ENCODE peak calls at places on chromosomes 5 and 9, in four cellular contexts. O is brain microvascular endothelial cell, R is pancreas, U is lung. I is an unnamed sample.

GRCh38 chr5:34854459-34855174 is 15.7 kb downstream of the TTC23L start:
- DNase-seq in O (no peak), R (no peak), U (no peak), I (no peak)

GRCh38 chr5:141992349-141992963 is 20.4 kb downstream of the GNPDA1 start:
- DNase-seq in O (peak), R (peak), U (peak), I (peak)

GRCh38 chr5:170426149-170426767 is 37.1 kb upstream of the KCNMB1 start:
- DNase-seq in O (no peak), R (no peak), U (no peak), I (no peak)

GRCh38 chr5:14829396-14829795 is 42.2 kb downstream of the ANKH start:
- DNase-seq in O (no peak), R (no peak), U (no peak), I (no peak)

GRCh38 chr5:98556707-98557106 is 216.8 kb upstream of the RGMB start:
- DNase-seq in O (no peak), R (no peak), U (no peak), I (no peak)

GRCh38 chr5:179836225-179837019 is 15.7 kb downstream of the SQSTM1 start:
- DNase-seq in O (no peak), R (no peak), U (no peak), I (no peak)

GRCh38 chr9:136526625-136527066 is 19.2 kb downstream of the NOTCH1 start:
- DNase-seq in O (no peak), R (no peak), U (no peak), I (peak)

GRCh38 chr9:127415158-127415557 is 9.0 kb upstream of the ZNF79 start:
- DNase-seq in O (no peak), R (no peak), U (no peak), I (no peak)

GRCh38 chr5:1489754-1490153 is 34.0 kb downstream of the LPCAT1 start:
- DNase-seq in O (no peak), R (no peak), U (no peak), I (no peak)

GRCh38 chr5:147935032-147935431 is 28.7 kb upstream of the C5orf46 start:
- DNase-seq in O (peak), R (peak), U (no peak), I (no peak)

GRCh38 chr5:82307431-82307830 is 29.3 kb upstream of the RPS23 start:
- DNase-seq in O (no peak), R (no peak), U (no peak), I (no peak)

GRCh38 chr5:151134228-151134627 is 23.4 kb downstream of the ANXA6 start:
- DNase-seq in O (no peak), R (no peak), U (no peak), I (no peak)

GRCh38 chr9:136728548-136729123 is 14.1 kb downstream of the LCN10 start:
- DNase-seq in O (no peak), R (no peak), U (no peak), I (no peak)

GRCh38 chr5:134982230-134982629 is 14.5 kb downstream of the CATSPER3 start:
- DNase-seq in O (no peak), R (no peak), U (no peak), I (no peak)

GRCh38 chr9:14097215-14097614 is 216.7 kb downstream of the NFIB start:
- DNase-seq in O (peak), R (peak), U (no peak), I (no peak)

GRCh38 chr9:99666571-99666970 is 155.1 kb upstream of the NR4A3 start:
- DNase-seq in O (no peak), R (no peak), U (no peak), I (no peak)

GRCh38 chr9:121786998-121787422 is 135.6 kb downstream of the DAB2IP start:
- DNase-seq in O (no peak), R (no peak), U (no peak), I (no peak)

GRCh38 chr9:87498046-87498815 is 564 bp downstream of the DAPK1 start:
- DNase-seq in O (no peak), R (peak), U (peak), I (peak)

GRCh38 chr5:14109771-14110170 is 33.4 kb upstream of the TRIO start:
- DNase-seq in O (no peak), R (no peak), U (no peak), I (no peak)

GRCh38 chr9:82332774-82333152 is 344.2 kb downstream of the SPATA31D1 start:
- DNase-seq in O (no peak), R (no peak), U (no peak), I (no peak)

GRCh38 chr9:110443878-110444245 is 106.2 kb upstream of the TXNDC8 start:
- DNase-seq in O (no peak), R (no peak), U (no peak), I (no peak)

GRCh38 chr5:157172408-157172807 is 6.3 kb upstream of the GARIN3 start:
- DNase-seq in O (no peak), R (no peak), U (no peak), I (no peak)

GRCh38 chr9:92609142-92609500 is 60.8 kb downstream of the IPPK start:
- DNase-seq in O (no peak), R (no peak), U (no peak), I (no peak)
- H3K27ac ChIP-seq in O (no peak), R (no peak), U (peak), I (peak)

DNA sequence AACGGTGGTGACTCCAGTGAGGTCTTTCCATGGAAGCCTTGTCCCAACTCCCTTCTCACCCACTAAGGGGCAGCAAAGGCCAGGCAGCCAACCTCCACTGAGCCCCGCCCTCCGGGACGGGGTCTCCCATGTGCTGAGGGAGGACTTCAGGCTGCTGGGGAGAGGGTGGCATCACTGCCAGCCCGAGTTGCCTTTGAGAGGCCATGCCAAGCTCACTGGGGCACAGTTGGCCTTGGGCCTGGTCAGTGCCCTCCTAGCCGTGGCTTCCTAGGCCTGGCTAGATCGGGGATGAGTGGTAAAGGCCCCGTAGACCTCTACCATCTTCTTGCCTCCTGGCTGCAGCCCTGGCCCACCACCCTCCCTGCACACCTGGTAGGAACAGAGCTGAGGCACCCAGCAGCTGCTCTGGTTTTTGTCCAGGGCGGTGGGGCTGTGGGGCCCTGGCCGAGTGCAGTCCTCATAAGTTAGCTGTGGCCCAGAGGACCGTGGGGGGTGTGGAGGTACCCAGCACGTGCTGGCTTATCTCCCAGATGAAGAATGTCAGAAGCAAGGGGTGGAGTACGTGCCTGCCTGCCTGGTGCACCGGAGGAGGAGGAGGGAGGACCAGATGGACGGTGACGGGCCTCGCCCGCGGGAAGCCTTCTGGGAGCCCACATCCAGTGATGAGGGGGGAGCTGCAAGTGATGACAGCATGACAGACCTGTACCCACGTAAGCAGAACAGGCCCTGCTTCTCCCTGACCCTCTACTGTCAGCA is 3.2 kb downstream of the SURF2 start:
- DNase-seq in O (no peak), R (peak), U (no peak), I (no peak)
- TF ChIP-seq CTCF in O (peak), R (no peak), U (no peak), I (no peak)

GRCh38 chr9:114137831-114138230 is 17.5 kb upstream of the COL27A1 start:
- DNase-seq in O (no peak), R (no peak), U (no peak), I (no peak)

GRCh38 chr9:114140850-114141249 is 14.5 kb upstream of the COL27A1 start:
- DNase-seq in O (no peak), R (no peak), U (no peak), I (no peak)

GRCh38 chr9:114138537-114138936 is 16.8 kb upstream of the COL27A1 start:
- DNase-seq in O (no peak), R (no peak), U (peak), I (no peak)

GRCh38 chr9:114140401-114140800 is 14.9 kb upstream of the COL27A1 start:
- DNase-seq in O (no peak), R (no peak), U (no peak), I (no peak)

GRCh38 chr9:114139061-114139460 is 16.3 kb upstream of the COL27A1 start:
- DNase-seq in O (no peak), R (no peak), U (no peak), I (no peak)
- H3K4me3 ChIP-seq in O (no peak), R (no peak), U (no peak), I (no peak)

GRCh38 chr5:131607903-131608540 is 27.0 kb downstream of the RAPGEF6 start:
- DNase-seq in O (peak), R (no peak), U (no peak), I (no peak)

GRCh38 chr5:131608597-131608996 is 26.4 kb downstream of the RAPGEF6 start:
- DNase-seq in O (no peak), R (no peak), U (no peak), I (no peak)

GRCh38 chr5:131609774-131610173 is 25.3 kb downstream of the RAPGEF6 start:
- DNase-seq in O (peak), R (no peak), U (no peak), I (no peak)

GRCh38 chr5:131611064-131611381 is 24.0 kb downstream of the RAPGEF6 start:
- DNase-seq in O (no peak), R (no peak), U (no peak), I (no peak)

DNA sequence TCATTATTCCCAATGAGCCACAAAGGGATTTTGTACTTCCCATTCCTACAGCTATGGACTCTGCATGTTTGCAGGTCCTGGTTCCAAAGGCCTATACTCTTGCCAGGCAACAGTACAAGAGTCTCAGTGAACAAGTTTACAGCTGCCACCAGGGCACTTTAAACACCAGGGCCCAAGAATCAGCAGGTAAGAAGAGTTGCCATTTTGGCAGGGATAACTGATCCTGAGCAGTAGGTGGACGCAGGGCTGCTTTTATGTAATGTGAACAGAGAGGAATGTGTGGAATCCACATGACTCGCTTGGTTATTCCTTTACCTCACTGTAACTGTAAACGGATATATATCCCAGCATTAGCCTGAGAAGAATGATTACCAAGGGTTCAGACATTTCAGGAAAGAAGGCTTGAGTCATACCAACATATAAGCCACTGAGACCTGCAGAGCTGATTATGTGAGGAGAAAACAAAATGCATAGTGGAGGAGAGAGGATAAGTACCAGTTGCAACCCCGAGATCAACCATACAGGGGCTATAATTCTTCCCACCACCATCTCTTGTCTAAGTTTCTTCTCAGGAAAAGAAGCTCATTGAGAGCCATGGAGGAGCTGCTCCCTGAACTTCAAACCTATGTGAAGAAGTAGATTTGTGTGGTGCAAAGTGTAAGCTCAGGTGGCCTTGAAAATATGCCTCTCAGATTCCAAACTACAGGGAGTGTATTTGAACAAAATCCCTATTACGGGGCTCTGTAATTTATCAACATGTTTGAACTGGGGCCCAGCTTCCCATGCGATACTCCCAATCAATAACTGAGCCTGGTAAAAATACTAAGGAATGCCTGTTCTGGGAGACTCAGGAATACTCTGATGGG is 24.6 kb downstream of the RAPGEF6 start:
- DNase-seq in O (peak), R (no peak), U (no peak), I (no peak)
- H3K27ac ChIP-seq in O (peak), R (no peak), U (no peak), I (peak)

GRCh38 chr5:127290946-127291763 is 559 bp downstream of the MEGF10 start:
- DNase-seq in O (no peak), R (no peak), U (no peak), I (no peak)

GRCh38 chr5:127293373-127293772 is 2.8 kb downstream of the MEGF10 start:
- DNase-seq in O (no peak), R (no peak), U (no peak), I (no peak)

GRCh38 chr5:127292030-127292735 is 1.6 kb downstream of the MEGF10 start:
- DNase-seq in O (no peak), R (no peak), U (no peak), I (no peak)

GRCh38 chr5:127288676-127289075 is 1.9 kb upstream of the MEGF10 start:
- DNase-seq in O (no peak), R (no peak), U (no peak), I (no peak)

DNA sequence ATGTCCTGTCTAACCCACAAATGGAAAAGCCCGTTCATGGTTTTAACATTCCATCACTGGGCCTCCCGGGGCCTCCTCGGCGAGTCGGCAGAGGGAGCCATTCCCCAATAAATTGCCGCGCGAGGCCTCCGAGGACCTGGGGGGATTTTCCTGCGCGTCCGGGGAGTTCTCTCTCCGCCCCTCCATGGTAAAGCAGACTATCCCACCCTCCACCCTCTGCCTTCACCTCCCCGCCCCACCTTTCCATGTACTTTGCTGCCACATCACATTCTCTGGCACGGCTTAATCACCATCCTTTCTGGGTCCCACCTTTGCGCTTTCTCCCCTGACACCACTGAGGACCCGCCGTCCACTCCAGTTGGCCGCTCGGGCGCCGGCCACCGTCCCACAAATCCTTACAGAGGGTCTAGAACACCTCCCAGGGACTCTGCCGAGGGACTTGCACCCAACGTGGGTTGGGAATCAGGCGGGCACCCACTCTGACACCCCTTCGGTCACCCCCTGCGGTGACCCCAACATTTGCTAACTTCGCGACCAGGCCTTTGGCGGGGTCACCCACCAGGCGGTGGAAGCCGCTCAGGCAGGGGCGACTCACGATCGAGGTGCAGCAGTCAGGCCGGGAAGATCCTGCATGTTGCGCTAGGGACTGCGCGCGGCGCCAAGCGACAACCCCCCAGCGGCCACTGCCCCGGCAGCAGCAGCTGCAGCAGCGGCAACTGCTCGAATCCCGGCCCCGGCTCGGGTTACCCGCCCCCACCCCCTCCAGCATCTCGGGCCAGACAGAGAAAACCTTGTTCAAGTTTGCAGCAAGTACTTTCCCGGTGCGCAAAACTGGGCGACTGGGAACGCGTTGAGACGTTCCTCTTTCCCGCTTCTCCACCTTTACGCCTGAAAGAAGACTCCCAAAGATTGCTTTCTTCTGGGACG is at the start of gene MEGF10:
- DNase-seq in O (peak), R (peak), U (no peak), I (peak)
- TF ChIP-seq CTCF in O (peak), R (peak), U (no peak), I (peak)

I was measured in dorsolateral prefrontal cortex.